ENCODE peak calls at places on chromosomes 5 and 9, in five cellular contexts. C is NCI-H187 treated with DMSO at 0.1 percent for 48 hours; D is activated naive CD4-positive, alpha-beta T cell treated with Interleukin-2 at 50 U/mL for 16 hours; Z is activated CD4-positive, alpha-beta T cell treated with anti-CD3 and anti-CD28 coated beads, Interleukin-2, amount 50 U/mL, for 1 hour; T is pons. Y is an unnamed sample.

GRCh38 chr9:128702949-128703615 is 779 bp downstream of the PKN3 start:
- DNase-seq in Z (peak), C (no peak), D (peak), T (no peak), Y (no peak)

GRCh38 chr9:98379572-98379971 is 124.1 kb upstream of the TBC1D2 start:
- DNase-seq in C (no peak), D (no peak), Z (no peak), T (no peak), Y (no peak)

GRCh38 chr5:85132269-85132668 is 747.6 kb upstream of the EDIL3 start:
- DNase-seq in D (no peak), C (no peak), Z (no peak), T (no peak), Y (no peak)

GRCh38 chr5:122076023-122076422 is 2.0 kb downstream of the LOX start:
- DNase-seq in D (no peak), C (no peak), T (no peak), Z (no peak), Y (no peak)

GRCh38 chr5:147920420-147921030 is 14.2 kb upstream of the C5orf46 start:
- DNase-seq in C (no peak), D (no peak), T (no peak), Z (no peak), Y (no peak)

GRCh38 chr9:129633848-129634247 is 7.9 kb downstream of the NTMT1 start:
- DNase-seq in D (no peak), C (no peak), Z (no peak), T (no peak), Y (no peak)

GRCh38 chr9:129328357-129329103 is 150.5 kb upstream of the IER5L start:
- DNase-seq in D (no peak), Z (no peak), C (no peak), T (no peak), Y (no peak)

GRCh38 chr9:18905033-18905882 is 127.8 kb downstream of the SAXO1 start:
- DNase-seq in D (no peak), Z (no peak), T (no peak), C (no peak), Y (no peak)

GRCh38 chr9:71646131-71646530 is 122.2 kb downstream of the CEMIP2 start:
- DNase-seq in Z (no peak), T (no peak), C (no peak), D (no peak), Y (peak)

GRCh38 chr9:6628714-6629113 is 16.8 kb downstream of the GLDC start:
- DNase-seq in T (no peak), Z (no peak), D (no peak), C (no peak), Y (no peak)

GRCh38 chr5:124402144-124402581 is 344.3 kb downstream of the ZNF608 start:
- DNase-seq in Z (no peak), C (no peak), T (no peak), D (no peak), Y (peak)

GRCh38 chr9:14320272-14321245 is 6.6 kb upstream of the NFIB start:
- DNase-seq in T (peak), D (no peak), Z (no peak), C (no peak), Y (no peak)

GRCh38 chr9:76166436-76166959 is 227.7 kb downstream of the RFK start:
- DNase-seq in C (no peak), T (peak), D (no peak), Z (no peak), Y (no peak)

GRCh38 chr9:86287013-86287412 is 4.7 kb upstream of the ISCA1 start:
- DNase-seq in T (no peak), Z (no peak), D (no peak), C (no peak), Y (no peak)

GRCh38 chr5:68533571-68534051 is 318.1 kb downstream of the PIK3R1 start:
- DNase-seq in Z (no peak), D (no peak), C (peak), T (no peak), Y (peak)

GRCh38 chr5:11422342-11422741 is 481.9 kb downstream of the CTNND2 start:
- DNase-seq in D (no peak), Z (no peak), T (no peak), C (no peak), Y (no peak)

Y was measured in NCI-H2107.